ENCODE peak calls at places on chromosome 16, in five cellular contexts. M is progenitor cell of endocrine pancreas, J is adipocyte, S is brain microvascular endothelial cell, N is heart right ventricle. E is an unnamed sample.

GRCh38 chr16:57999971-58000705 is at the start of gene ZNF319:
- DNase-seq in M (no peak), J (peak; percentile 58), S (no peak), N (peak; percentile 32), E (no peak)

GRCh38 chr16:84694980-84695379 is 4.8 kb upstream of the USP10 start:
- DNase-seq in M (no peak), J (no peak), S (no peak), N (no peak), E (no peak)

GRCh38 chr16:89711601-89712475 is 8.9 kb downstream of the VPS9D1 start:
- DNase-seq in M (no peak), J (peak; percentile 49), S (peak; percentile 43), N (peak; percentile 50), E (no peak)

GRCh38 chr16:69217433-69217832 is 30.5 kb downstream of the SNTB2 start:
- DNase-seq in M (no peak), J (peak; percentile 56), S (peak; percentile 70), N (no peak), E (no peak)

GRCh38 chr16:16940351-16940750 is 530.4 kb downstream of the XYLT1 start:
- DNase-seq in M (no peak), J (no peak), S (no peak), N (no peak), E (no peak)

GRCh38 chr16:84881702-84882521 is 62.1 kb downstream of the CRISPLD2 start:
- DNase-seq in M (no peak), J (peak; percentile 90), S (peak; percentile 90), N (no peak), E (peak; percentile 81)

GRCh38 chr16:23847938-23848337 is 12.2 kb downstream of the PRKCB start:
- DNase-seq in M (no peak), J (no peak), S (no peak), N (no peak), E (no peak)

GRCh38 chr16:56847173-56847948 is 17.6 kb upstream of the SLC12A3 start:
- DNase-seq in M (no peak), J (no peak), S (no peak), N (no peak), E (no peak)

E was measured in brain pericyte.